ENCODE peak calls at places on chromosomes 16 and 17, in four cellular contexts. One of them, this sample, is unnamed.

GRCh38 chr17:42698736-42699414 is 16.5 kb downstream of the CNTNAP1 start:
- DNase-seq in caudate nucleus: no peak
- DNase-seq in body of pancreas: no peak
- DNase-seq in GM23338: no peak
- DNase-seq in this sample: peak

GRCh38 chr17:14201087-14201486 is 35.6 kb downstream of the CDRT15 start:
- DNase-seq in caudate nucleus: no peak
- DNase-seq in body of pancreas: no peak
- DNase-seq in GM23338: no peak
- DNase-seq in this sample: no peak

GRCh38 chr17:9021985-9022552 is 759 bp downstream of the NTN1 start:
- DNase-seq in caudate nucleus: no peak
- DNase-seq in body of pancreas: peak
- DNase-seq in GM23338: peak
- DNase-seq in this sample: peak

GRCh38 chr17:53837131-53837530 is 14.4 kb downstream of the KIF2B start:
- DNase-seq in caudate nucleus: no peak
- DNase-seq in body of pancreas: no peak
- DNase-seq in GM23338: no peak
- DNase-seq in this sample: no peak

GRCh38 chr17:21090889-21091618 is 35.7 kb upstream of the DHRS7B start:
- DNase-seq in caudate nucleus: no peak
- DNase-seq in body of pancreas: no peak
- DNase-seq in GM23338: no peak
- DNase-seq in this sample: no peak

GRCh38 chr17:79561486-79562116 is 49.2 kb downstream of the RBFOX3 start:
- DNase-seq in caudate nucleus: no peak
- DNase-seq in body of pancreas: no peak
- DNase-seq in GM23338: no peak
- DNase-seq in this sample: no peak

GRCh38 chr16:13621639-13622038 is 298.3 kb upstream of the ERCC4 start:
- DNase-seq in caudate nucleus: no peak
- DNase-seq in body of pancreas: no peak
- DNase-seq in GM23338: peak
- DNase-seq in this sample: no peak

GRCh38 chr17:45225051-45225700 is 3.5 kb downstream of the FMNL1 start:
- DNase-seq in caudate nucleus: no peak
- DNase-seq in body of pancreas: no peak
- DNase-seq in GM23338: no peak
- DNase-seq in this sample: no peak

GRCh38 chr17:44372036-44372435 is 8.4 kb upstream of the FAM171A2 start:
- DNase-seq in caudate nucleus: no peak
- DNase-seq in body of pancreas: no peak
- DNase-seq in GM23338: peak
- DNase-seq in this sample: no peak

GRCh38 chr17:47604268-47604927 is 45.3 kb upstream of the KPNB1 start:
- DNase-seq in caudate nucleus: no peak
- DNase-seq in body of pancreas: no peak
- DNase-seq in GM23338: no peak
- DNase-seq in this sample: no peak

GRCh38 chr17:72121164-72122001 is 563 bp downstream of the SOX9 start:
- DNase-seq in caudate nucleus: no peak
- DNase-seq in body of pancreas: peak
- DNase-seq in GM23338: peak
- DNase-seq in this sample: peak

GRCh38 chr16:23692190-23692837 is 13.6 kb downstream of the PLK1 start:
- DNase-seq in caudate nucleus: no peak
- DNase-seq in body of pancreas: no peak
- DNase-seq in GM23338: no peak
- DNase-seq in this sample: no peak

GRCh38 chr17:2030779-2031163 is 818 bp downstream of the DPH1 start:
- DNase-seq in caudate nucleus: no peak
- DNase-seq in body of pancreas: no peak
- DNase-seq in GM23338: no peak
- DNase-seq in this sample: peak

GRCh38 chr17:74528491-74529199 is 2.6 kb downstream of the CD300LB start:
- DNase-seq in caudate nucleus: no peak
- DNase-seq in body of pancreas: no peak
- DNase-seq in GM23338: no peak
- DNase-seq in this sample: no peak

GRCh38 chr16:68356249-68356918 is 45.6 kb downstream of the PRMT7 start:
- DNase-seq in caudate nucleus: no peak
- DNase-seq in body of pancreas: no peak
- DNase-seq in GM23338: no peak
- DNase-seq in this sample: no peak

GRCh38 chr17:78844301-78845005 is 3.8 kb upstream of the USP36 start:
- DNase-seq in caudate nucleus: no peak
- DNase-seq in body of pancreas: no peak
- DNase-seq in GM23338: no peak
- DNase-seq in this sample: no peak

GRCh38 chr17:56699186-56699895 is 105.8 kb downstream of the NOG start:
- DNase-seq in caudate nucleus: no peak
- DNase-seq in body of pancreas: peak
- DNase-seq in GM23338: peak
- DNase-seq in this sample: no peak

GRCh38 chr17:44005865-44006580 is 1.6 kb downstream of the NAGS start:
- DNase-seq in caudate nucleus: no peak
- DNase-seq in body of pancreas: peak
- DNase-seq in GM23338: peak
- DNase-seq in this sample: no peak

GRCh38 chr17:17008998-17009397 is 33.3 kb upstream of the MPRIP start:
- DNase-seq in caudate nucleus: no peak
- DNase-seq in body of pancreas: no peak
- DNase-seq in GM23338: no peak
- DNase-seq in this sample: no peak

GRCh38 chr16:29877266-29877961 is 14.4 kb upstream of the CDIPT start:
- DNase-seq in caudate nucleus: no peak
- DNase-seq in body of pancreas: no peak
- DNase-seq in GM23338: peak
- DNase-seq in this sample: peak

GRCh38 chr16:48426244-48427135 is 41.3 kb upstream of the SIAH1 start:
- DNase-seq in caudate nucleus: no peak
- DNase-seq in body of pancreas: no peak
- DNase-seq in GM23338: no peak
- DNase-seq in this sample: no peak

GRCh38 chr16:85370543-85370880 is 242.6 kb upstream of the GSE1 start:
- DNase-seq in caudate nucleus: no peak
- DNase-seq in body of pancreas: no peak
- DNase-seq in GM23338: no peak
- DNase-seq in this sample: no peak
- H3K27ac ChIP-seq in caudate nucleus: no peak
- H3K27ac ChIP-seq in body of pancreas: no peak
- H3K27ac ChIP-seq in GM23338: no peak
- H3K27ac ChIP-seq in this sample: no peak

GRCh38 chr17:81340606-81341346 is 45.7 kb upstream of the SLC38A10 start:
- DNase-seq in caudate nucleus: no peak
- DNase-seq in body of pancreas: peak
- DNase-seq in GM23338: no peak
- DNase-seq in this sample: no peak

GRCh38 chr17:81339180-81339501 is 44.0 kb upstream of the SLC38A10 start:
- DNase-seq in caudate nucleus: no peak
- DNase-seq in body of pancreas: no peak
- DNase-seq in GM23338: no peak
- DNase-seq in this sample: no peak

GRCh38 chr17:81338301-81339179 is 43.4 kb upstream of the SLC38A10 start:
- DNase-seq in caudate nucleus: no peak
- DNase-seq in body of pancreas: peak
- DNase-seq in GM23338: no peak
- DNase-seq in this sample: no peak

GRCh38 chr17:81341347-81342061 is 46.4 kb upstream of the SLC38A10 start:
- DNase-seq in caudate nucleus: no peak
- DNase-seq in body of pancreas: peak
- DNase-seq in GM23338: peak
- DNase-seq in this sample: no peak

GRCh38 chr17:81339502-81340296 is 44.6 kb upstream of the SLC38A10 start:
- DNase-seq in caudate nucleus: no peak
- DNase-seq in body of pancreas: peak
- DNase-seq in GM23338: no peak
- DNase-seq in this sample: no peak
- H3K27ac ChIP-seq in caudate nucleus: no peak
- H3K27ac ChIP-seq in body of pancreas: peak
- H3K27ac ChIP-seq in GM23338: no peak
- H3K27ac ChIP-seq in this sample: no peak

DNA sequence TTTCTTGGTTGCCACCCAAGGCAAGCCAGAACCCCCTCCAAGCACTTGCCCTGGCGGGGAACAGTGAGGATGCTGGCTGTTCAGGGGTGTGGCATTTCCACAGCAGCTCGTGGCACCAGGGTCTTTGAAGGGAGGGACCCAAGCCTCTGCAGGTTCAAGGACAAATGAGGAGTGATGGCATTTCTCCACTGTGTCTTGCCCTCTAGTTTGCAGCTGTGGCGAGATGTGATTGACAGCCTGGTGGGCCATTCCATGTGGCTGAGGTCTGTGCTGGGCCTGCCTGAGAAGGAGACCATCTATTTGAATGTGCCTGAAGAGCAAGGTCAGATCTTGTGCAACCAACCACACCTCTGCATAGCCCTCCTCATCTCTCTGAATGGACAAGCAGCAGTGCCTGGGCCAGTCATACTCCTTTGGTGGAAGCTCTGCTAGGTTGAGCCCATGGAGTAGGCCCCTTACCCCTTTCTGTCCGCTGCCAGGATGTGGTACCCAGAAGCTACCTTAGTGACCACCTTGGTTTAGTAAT is 4.5 kb upstream of the EPN3 start:
- DNase-seq in caudate nucleus: no peak
- DNase-seq in body of pancreas: no peak
- DNase-seq in GM23338: no peak
- DNase-seq in this sample: no peak
- H3K27ac ChIP-seq in caudate nucleus: no peak
- H3K27ac ChIP-seq in body of pancreas: no peak
- H3K27ac ChIP-seq in GM23338: no peak
- H3K27ac ChIP-seq in this sample: no peak

GRCh38 chr17:7550359-7550758 is 1.5 kb downstream of the TNFSF12 start:
- DNase-seq in caudate nucleus: no peak
- DNase-seq in body of pancreas: no peak
- DNase-seq in GM23338: no peak
- DNase-seq in this sample: no peak
- H3K27ac ChIP-seq in caudate nucleus: peak
- H3K27ac ChIP-seq in body of pancreas: no peak
- H3K27ac ChIP-seq in GM23338: no peak
- H3K27ac ChIP-seq in this sample: no peak

GRCh38 chr16:89504061-89504460 is 4.1 kb upstream of the SPG7 start:
- DNase-seq in caudate nucleus: no peak
- DNase-seq in body of pancreas: no peak
- DNase-seq in GM23338: no peak
- DNase-seq in this sample: no peak
- H3K27ac ChIP-seq in caudate nucleus: no peak
- H3K27ac ChIP-seq in body of pancreas: peak
- H3K27ac ChIP-seq in GM23338: no peak
- H3K27ac ChIP-seq in this sample: no peak

GRCh38 chr17:76697702-76698465 is 12.9 kb downstream of the MXRA7 start:
- DNase-seq in caudate nucleus: no peak
- DNase-seq in body of pancreas: no peak
- DNase-seq in GM23338: peak
- DNase-seq in this sample: peak
- H3K27ac ChIP-seq in caudate nucleus: peak
- H3K27ac ChIP-seq in body of pancreas: no peak
- H3K27ac ChIP-seq in GM23338: no peak
- H3K27ac ChIP-seq in this sample: peak

DNA sequence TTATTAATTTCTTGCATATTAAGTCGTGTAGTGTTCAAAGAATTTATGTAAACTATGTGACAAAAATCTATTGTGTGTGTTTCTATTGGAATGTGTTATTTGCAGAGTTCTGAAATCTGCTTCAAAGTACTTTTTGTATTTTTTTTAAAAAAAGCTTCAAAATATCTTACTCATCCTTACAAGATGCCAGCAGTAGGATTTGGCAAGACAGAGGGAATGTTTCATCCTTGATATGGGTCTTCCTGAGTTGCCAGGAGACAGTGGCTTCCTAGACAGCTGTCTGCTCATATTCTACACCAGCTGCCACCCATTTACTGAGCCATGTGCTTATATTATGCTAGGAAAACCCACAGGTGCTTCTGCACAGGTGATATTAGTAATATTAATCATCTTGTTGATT is 36.4 kb downstream of the EFCAB5 start:
- DNase-seq in caudate nucleus: no peak
- DNase-seq in body of pancreas: no peak
- DNase-seq in GM23338: no peak
- DNase-seq in this sample: no peak
- H3K27ac ChIP-seq in caudate nucleus: no peak
- H3K27ac ChIP-seq in body of pancreas: no peak
- H3K27ac ChIP-seq in GM23338: no peak
- H3K27ac ChIP-seq in this sample: no peak

This sample was measured in WERI-Rb-1.